ENCODE peak calls at places on chromosomes 5 and 9, in four cellular contexts. One of them, this sample, is unnamed.

GRCh38 chr9:108889649-108890067 is 27.6 kb downstream of the ACTL7A start:
- DNase-seq in transverse colon: no peak
- DNase-seq in CD8-positive, alpha-beta T cell: no peak
- DNase-seq in right cardiac atrium: no peak
- DNase-seq in this sample: no peak

GRCh38 chr9:129556576-129557191 is 64.2 kb downstream of the C9orf50 start:
- DNase-seq in transverse colon: no peak
- DNase-seq in CD8-positive, alpha-beta T cell: no peak
- DNase-seq in right cardiac atrium: no peak
- DNase-seq in this sample: no peak

GRCh38 chr9:88535932-88536324 is 950 bp downstream of the NXNL2 start:
- DNase-seq in CD8-positive, alpha-beta T cell: no peak
- DNase-seq in right cardiac atrium: peak; percentile 39
- DNase-seq in transverse colon: no peak
- DNase-seq in this sample: peak; percentile 17

GRCh38 chr5:116773926-116774325 is 199.3 kb upstream of the SEMA6A start:
- DNase-seq in transverse colon: no peak
- DNase-seq in CD8-positive, alpha-beta T cell: no peak
- DNase-seq in right cardiac atrium: no peak
- DNase-seq in this sample: no peak

GRCh38 chr9:107489144-107489673 is 360 bp downstream of the KLF4 start:
- DNase-seq in right cardiac atrium: no peak
- DNase-seq in transverse colon: peak; percentile 31
- DNase-seq in CD8-positive, alpha-beta T cell: no peak
- DNase-seq in this sample: no peak

GRCh38 chr5:93117753-93118531 is 463.1 kb downstream of the NR2F1-AS1 start:
- DNase-seq in right cardiac atrium: no peak
- DNase-seq in CD8-positive, alpha-beta T cell: no peak
- DNase-seq in transverse colon: no peak
- DNase-seq in this sample: no peak

GRCh38 chr9:112925058-112925641 is 34.5 kb upstream of the SLC46A2 start:
- DNase-seq in right cardiac atrium: no peak
- DNase-seq in CD8-positive, alpha-beta T cell: no peak
- DNase-seq in transverse colon: no peak
- DNase-seq in this sample: no peak

GRCh38 chr5:137900925-137901817 is 11.9 kb downstream of the PKD2L2 start:
- DNase-seq in right cardiac atrium: no peak
- DNase-seq in transverse colon: no peak
- DNase-seq in CD8-positive, alpha-beta T cell: no peak
- DNase-seq in this sample: no peak

GRCh38 chr9:70746760-70747159 is 332.3 kb upstream of the KLF9 start:
- DNase-seq in transverse colon: no peak
- DNase-seq in CD8-positive, alpha-beta T cell: no peak
- DNase-seq in right cardiac atrium: no peak
- DNase-seq in this sample: no peak

GRCh38 chr5:115295775-115296129 is 702 bp downstream of the CCDC112 start:
- DNase-seq in transverse colon: no peak
- DNase-seq in CD8-positive, alpha-beta T cell: no peak
- DNase-seq in right cardiac atrium: no peak
- DNase-seq in this sample: no peak

GRCh38 chr5:126837907-126838539 is 61.1 kb downstream of the LMNB1 start:
- DNase-seq in right cardiac atrium: no peak
- DNase-seq in CD8-positive, alpha-beta T cell: no peak
- DNase-seq in transverse colon: no peak
- DNase-seq in this sample: no peak

DNA sequence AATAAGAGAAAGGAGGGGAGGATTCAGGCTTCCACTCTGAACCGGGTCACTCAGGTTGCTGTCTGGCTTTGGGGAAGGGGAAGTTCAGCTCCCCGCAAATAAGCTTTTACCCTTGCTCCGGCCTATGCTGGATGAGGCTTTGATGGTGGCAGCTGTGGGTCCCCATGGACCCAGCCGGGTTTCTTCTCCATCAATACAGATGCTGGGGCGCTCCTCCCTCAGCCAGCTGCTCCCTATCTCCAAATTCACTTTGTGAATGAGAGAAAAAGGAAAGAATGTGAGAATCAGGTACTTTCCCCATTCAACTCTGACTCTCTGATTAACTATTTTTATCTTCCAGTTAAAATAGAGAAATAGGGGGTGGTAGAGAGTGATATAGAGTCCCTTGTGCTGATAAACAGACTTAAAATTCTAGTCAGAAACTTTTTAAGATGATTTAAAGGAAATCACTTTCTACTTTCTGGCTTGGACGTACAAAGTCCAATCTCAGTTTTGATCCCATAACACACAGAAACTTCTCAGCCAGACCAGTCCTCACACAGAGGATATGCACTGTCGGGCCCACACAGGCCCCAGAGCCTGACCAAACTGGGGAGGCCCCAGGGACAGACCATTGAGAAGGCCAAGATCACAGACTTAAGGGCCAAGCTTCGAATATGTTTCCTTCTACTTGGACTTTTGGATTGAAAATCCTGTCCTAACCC is 39.6 kb downstream of the C5orf15 start:
- DNase-seq in CD8-positive, alpha-beta T cell: no peak
- DNase-seq in right cardiac atrium: no peak
- DNase-seq in transverse colon: no peak
- DNase-seq in this sample: no peak
- H3K27ac ChIP-seq in CD8-positive, alpha-beta T cell: no peak overlapping the region
- H3K27ac ChIP-seq in right cardiac atrium: no peak overlapping the region
- H3K27ac ChIP-seq in transverse colon: no peak overlapping the region
- H3K27ac ChIP-seq in this sample: no peak overlapping the region

GRCh38 chr5:79567926-79568549 is 44.2 kb upstream of the TENT2 start:
- DNase-seq in CD8-positive, alpha-beta T cell: no peak
- DNase-seq in transverse colon: no peak
- DNase-seq in right cardiac atrium: no peak
- DNase-seq in this sample: no peak
- H3K4me1 ChIP-seq in CD8-positive, alpha-beta T cell: no peaks in the 10 kb centered on the region
- H3K4me1 ChIP-seq in transverse colon: no peaks in the 10 kb centered on the region
- H3K4me1 ChIP-seq in right cardiac atrium: no peaks in the 10 kb centered on the region
- H3K4me1 ChIP-seq in this sample: no peaks in the 10 kb centered on the region

DNA sequence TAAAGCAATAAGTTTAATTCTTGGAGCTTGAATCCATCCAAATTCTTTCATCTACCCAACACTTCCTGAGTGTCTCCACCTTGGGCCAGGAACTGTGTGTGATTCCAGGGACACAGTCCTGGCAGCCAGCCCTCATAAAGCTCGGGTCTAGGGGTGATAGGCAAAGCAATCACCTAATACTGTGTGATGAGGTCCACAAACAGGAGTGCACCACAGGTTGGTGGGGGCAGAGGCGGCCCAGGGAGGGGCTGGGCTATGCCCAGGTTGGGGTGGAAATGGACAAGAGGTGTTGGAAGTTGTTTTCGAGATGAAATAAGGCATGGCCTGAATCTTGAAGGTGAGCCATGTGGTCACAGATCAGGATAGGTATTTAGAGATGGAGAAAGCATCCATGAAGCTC is 133.9 kb upstream of the PTCH1 start:
- DNase-seq in right cardiac atrium: no peak
- DNase-seq in transverse colon: no peak
- DNase-seq in CD8-positive, alpha-beta T cell: no peak
- DNase-seq in this sample: no peak
- H3K27ac ChIP-seq in right cardiac atrium: no peak overlapping the region
- H3K27ac ChIP-seq in transverse colon: no peak overlapping the region
- H3K27ac ChIP-seq in CD8-positive, alpha-beta T cell: no peak overlapping the region
- H3K27ac ChIP-seq in this sample: no peak overlapping the region

GRCh38 chr9:69582018-69582417 is 90.2 kb downstream of the APBA1 start:
- DNase-seq in CD8-positive, alpha-beta T cell: no peak
- DNase-seq in transverse colon: no peak
- DNase-seq in right cardiac atrium: no peak
- DNase-seq in this sample: no peak
- H3K4me1 ChIP-seq in CD8-positive, alpha-beta T cell: no peaks in the 10 kb centered on the region
- H3K4me1 ChIP-seq in transverse colon: no peaks in the 10 kb centered on the region
- H3K4me1 ChIP-seq in right cardiac atrium: peaks cover 1% of the 10 kb centered on the region
- H3K4me1 ChIP-seq in this sample: peaks cover 13% of the 10 kb centered on the region

GRCh38 chr9:72154468-72155281 is 5.4 kb downstream of the GDA start:
- DNase-seq in CD8-positive, alpha-beta T cell: no peak
- DNase-seq in right cardiac atrium: no peak
- DNase-seq in transverse colon: peak; percentile 70
- DNase-seq in this sample: no peak
- H3K27ac ChIP-seq in CD8-positive, alpha-beta T cell: no peak overlapping the region
- H3K27ac ChIP-seq in right cardiac atrium: no peak overlapping the region
- H3K27ac ChIP-seq in transverse colon: peak overlapping the region; percentile 67
- H3K27ac ChIP-seq in this sample: no peak overlapping the region

DNA sequence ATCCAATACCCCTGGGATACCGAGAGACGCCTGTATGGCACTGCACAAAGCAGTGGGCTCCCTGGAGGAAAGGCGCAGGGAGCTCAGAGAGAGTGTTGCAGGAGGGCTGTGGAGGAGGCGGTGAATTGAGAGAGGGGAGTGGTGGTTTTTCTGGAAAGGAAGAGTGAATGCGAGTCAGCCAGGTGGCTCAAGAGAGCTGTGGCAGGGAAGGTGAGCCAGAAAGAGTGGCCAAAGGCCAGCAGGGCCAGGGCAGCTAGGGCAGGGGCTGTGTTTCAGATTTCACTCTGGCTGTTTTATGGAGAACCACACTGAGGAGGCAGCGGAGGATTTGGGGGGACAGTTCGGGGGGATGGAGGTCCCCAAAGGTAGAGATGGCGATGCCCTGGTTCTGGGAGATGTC is 13.0 kb upstream of the DAB2IP start:
- DNase-seq in transverse colon: no peak
- DNase-seq in CD8-positive, alpha-beta T cell: no peak
- DNase-seq in right cardiac atrium: no peak
- DNase-seq in this sample: no peak
- H3K4me1 ChIP-seq in transverse colon: peaks cover 29% of the 10 kb centered on the region
- H3K4me1 ChIP-seq in CD8-positive, alpha-beta T cell: no peaks in the 10 kb centered on the region
- H3K4me1 ChIP-seq in right cardiac atrium: peaks cover 10% of the 10 kb centered on the region
- H3K4me1 ChIP-seq in this sample: peaks cover 57% of the 10 kb centered on the region

GRCh38 chr5:133611357-133612020 is 852 bp downstream of the FSTL4 start:
- DNase-seq in transverse colon: no peak
- DNase-seq in CD8-positive, alpha-beta T cell: no peak
- DNase-seq in right cardiac atrium: no peak
- DNase-seq in this sample: no peak
- H3K27ac ChIP-seq in transverse colon: no peak overlapping the region
- H3K27ac ChIP-seq in CD8-positive, alpha-beta T cell: no peak overlapping the region
- H3K27ac ChIP-seq in right cardiac atrium: no peak overlapping the region
- H3K27ac ChIP-seq in this sample: no peak overlapping the region

GRCh38 chr9:126470251-126470993 is 143.3 kb upstream of the LMX1B start:
- DNase-seq in right cardiac atrium: no peak
- DNase-seq in CD8-positive, alpha-beta T cell: no peak
- DNase-seq in transverse colon: no peak
- DNase-seq in this sample: no peak

GRCh38 chr9:126464694-126465441 is 138.2 kb downstream of the MVB12B start:
- DNase-seq in transverse colon: no peak
- DNase-seq in right cardiac atrium: no peak
- DNase-seq in CD8-positive, alpha-beta T cell: no peak
- DNase-seq in this sample: no peak

GRCh38 chr9:126465977-126466376 is 139.3 kb downstream of the MVB12B start:
- DNase-seq in right cardiac atrium: no peak
- DNase-seq in CD8-positive, alpha-beta T cell: no peak
- DNase-seq in transverse colon: no peak
- DNase-seq in this sample: no peak

GRCh38 chr9:126471084-126471611 is 142.6 kb upstream of the LMX1B start:
- DNase-seq in transverse colon: peak; percentile 77
- DNase-seq in CD8-positive, alpha-beta T cell: peak; percentile 86
- DNase-seq in right cardiac atrium: peak; percentile 49
- DNase-seq in this sample: peak; percentile 50

DNA sequence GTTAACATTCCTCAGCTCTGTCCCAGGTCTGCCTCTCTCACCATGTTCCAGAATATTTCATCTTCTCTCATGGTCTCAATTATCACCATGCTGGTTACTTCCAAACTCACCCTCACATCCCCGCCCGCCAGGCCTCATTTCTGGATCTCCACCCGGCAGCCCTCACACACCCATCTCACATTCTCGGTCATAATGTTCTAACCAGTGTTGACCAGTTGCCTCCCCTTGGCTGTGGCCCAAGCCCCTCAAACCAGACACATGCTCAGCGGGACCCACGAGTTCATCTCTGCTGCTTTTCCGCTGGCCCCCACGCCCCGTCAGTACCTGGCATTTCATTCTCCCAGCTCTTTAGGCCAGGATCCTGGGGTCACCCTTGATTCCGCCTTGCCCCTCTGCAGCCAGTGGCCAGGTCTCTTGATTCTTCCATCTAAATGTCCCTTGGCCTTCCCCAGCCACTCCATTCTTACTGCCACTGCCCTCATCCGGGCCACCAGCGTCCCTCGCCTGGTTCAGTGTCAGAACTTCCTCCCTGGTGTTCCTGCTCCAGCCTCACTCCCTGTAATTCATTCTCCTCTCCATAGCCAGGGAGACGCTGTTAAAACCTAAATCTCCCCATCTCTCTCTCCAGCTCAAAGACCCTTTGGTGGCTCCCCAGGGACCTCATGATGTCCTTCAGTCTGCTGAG is 141.7 kb downstream of the MVB12B start:
- DNase-seq in transverse colon: no peak
- DNase-seq in right cardiac atrium: no peak
- DNase-seq in CD8-positive, alpha-beta T cell: no peak
- DNase-seq in this sample: no peak
- H3K4me1 ChIP-seq in transverse colon: peaks cover 3% of the 10 kb centered on the region
- H3K4me1 ChIP-seq in right cardiac atrium: no peaks in the 10 kb centered on the region
- H3K4me1 ChIP-seq in CD8-positive, alpha-beta T cell: peaks cover 51% of the 10 kb centered on the region
- H3K4me1 ChIP-seq in this sample: no peaks in the 10 kb centered on the region

GRCh38 chr5:8906303-8906967 is 639.4 kb downstream of the SEMA5A start:
- DNase-seq in transverse colon: no peak
- DNase-seq in CD8-positive, alpha-beta T cell: no peak
- DNase-seq in right cardiac atrium: no peak
- DNase-seq in this sample: no peak
- H3K27ac ChIP-seq in transverse colon: no peak overlapping the region
- H3K27ac ChIP-seq in CD8-positive, alpha-beta T cell: no peak overlapping the region
- H3K27ac ChIP-seq in right cardiac atrium: no peak overlapping the region
- H3K27ac ChIP-seq in this sample: no peak overlapping the region